ENCODE peak calls at places on chromosomes 2 and 18, in five cellular contexts. Z, E, S, J and T are unnamed samples.

GRCh38 chr2:167388497-167388896 is 500.2 kb downstream of the XIRP2 start:
- DNase-seq in J (no peak), E (no peak), Z (no peak), S (no peak), T (no peak)

GRCh38 chr18:76364282-76365259 is 130.5 kb downstream of the ZNF516 start:
- DNase-seq in S (peak), Z (no peak), J (no peak), E (no peak), T (no peak)

GRCh38 chr2:88090446-88091283 is 23.0 kb downstream of the SMYD1 start:
- DNase-seq in J (no peak), E (no peak), Z (no peak), S (no peak), T (no peak)

GRCh38 chr2:217689053-217689452 is 313.7 kb downstream of the TNS1 start:
- DNase-seq in E (no peak), Z (no peak), S (no peak), J (no peak), T (no peak)

GRCh38 chr2:212147921-212148513 is 390.6 kb downstream of the ERBB4 start:
- DNase-seq in E (no peak), S (no peak), J (peak), Z (no peak), T (no peak)

GRCh38 chr2:156331572-156332451 is 709 bp downstream of the NR4A2 start:
- DNase-seq in Z (peak), E (no peak), J (no peak), S (no peak), T (peak)

GRCh38 chr2:156695020-156695419 is 258.8 kb downstream of the GPD2 start:
- DNase-seq in Z (no peak), S (no peak), J (no peak), E (no peak), T (no peak)

GRCh38 chr18:31658670-31659573 is 25.5 kb downstream of the B4GALT6 start:
- DNase-seq in E (no peak), Z (no peak), S (peak), J (no peak), T (no peak)

DNA sequence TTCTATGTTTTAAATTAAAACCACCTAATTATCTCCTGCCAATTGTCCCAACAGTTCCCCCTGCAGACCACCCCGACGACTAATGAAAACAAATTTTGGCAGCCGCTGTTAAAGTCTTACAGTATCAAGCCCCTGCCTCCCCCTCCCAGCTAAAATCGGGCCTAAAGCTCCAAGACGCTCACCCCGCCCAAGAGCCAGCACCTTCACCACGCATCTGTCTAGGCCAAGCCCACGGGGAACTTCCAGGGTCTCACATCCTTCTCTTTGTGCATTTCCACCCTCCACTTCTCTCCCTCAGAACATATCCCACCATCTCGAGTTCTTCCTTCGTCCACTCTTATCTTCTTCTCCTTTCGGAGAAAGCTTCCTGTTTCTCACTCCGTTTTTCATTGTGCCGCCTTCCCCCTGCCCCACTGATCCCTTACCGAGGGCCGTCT is 438 bp downstream of the PRPF40A start:
- DNase-seq in S (no peak), E (peak), J (peak), Z (peak), T (peak)
- TF ChIP-seq ESRRA in S (no peak), E (no peak), J (no peak), Z (no peak), T (no peak)

GRCh38 chr2:174051741-174052638 is 86.8 kb upstream of the SP3 start:
- DNase-seq in Z (peak), S (no peak), E (no peak), J (peak), T (peak)
- TF ChIP-seq ESRRA in Z (no peak), S (no peak), E (no peak), J (no peak), T (no peak)

DNA sequence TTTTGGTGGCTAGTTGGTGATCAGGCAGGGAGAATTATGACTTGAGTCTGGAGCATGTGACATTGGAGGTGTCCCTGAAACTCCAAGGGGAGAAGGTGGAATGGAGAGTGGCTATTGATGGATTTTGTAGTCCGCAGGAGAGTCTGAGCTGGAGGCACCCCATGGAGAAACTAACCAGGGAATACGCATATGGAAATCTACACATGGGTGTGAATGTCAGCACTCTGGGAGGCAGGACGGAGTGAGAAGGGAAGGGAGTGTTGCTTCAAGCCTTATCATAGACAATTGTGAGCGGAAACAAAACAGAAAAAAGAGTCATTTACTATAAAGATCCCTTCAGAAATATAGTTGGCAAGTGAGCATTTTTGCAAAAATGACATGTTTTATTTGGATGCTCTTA is 667 bp upstream of the SCYGR4 start:
- DNase-seq in S (no peak), J (no peak), E (no peak), Z (no peak), T (no peak)
- TF ChIP-seq ESRRA in S (no peak), J (no peak), E (no peak), Z (no peak), T (no peak)

GRCh38 chr2:222756951-222757645 is 85.6 kb downstream of the MOGAT1 start:
- DNase-seq in E (no peak), Z (no peak), J (no peak), S (no peak), T (peak)
- TF ChIP-seq ESRRA in E (no peak), Z (no peak), J (no peak), S (no peak), T (no peak)

GRCh38 chr18:34697891-34698290 is 12.2 kb upstream of the DTNA start:
- DNase-seq in Z (no peak), J (no peak), E (no peak), S (no peak), T (no peak)
- TF ChIP-seq ESRRA in Z (no peak), J (no peak), E (no peak), S (no peak), T (no peak)

DNA sequence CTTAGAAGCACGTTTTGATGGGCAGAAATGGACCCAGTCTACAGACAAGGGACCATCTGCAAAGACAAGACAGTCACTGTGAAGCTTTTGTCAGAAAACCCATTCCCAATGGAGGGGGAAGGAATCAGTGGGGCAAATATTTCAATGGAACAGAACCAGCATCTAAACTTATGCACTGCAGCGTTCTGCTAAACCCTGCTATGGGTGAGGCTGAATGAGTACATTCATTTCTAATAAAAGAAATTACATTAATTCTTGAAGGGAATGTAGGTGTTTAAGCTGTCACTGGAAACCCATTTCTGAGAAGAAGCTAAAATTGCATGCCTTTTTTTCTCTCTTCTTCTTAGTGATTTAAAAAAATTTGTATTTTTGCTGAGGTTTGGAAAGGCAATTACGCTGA is 24.0 kb downstream of the SH3RF3 start:
- DNase-seq in J (no peak), S (no peak), E (no peak), Z (no peak), T (no peak)
- TF ChIP-seq ESRRA in J (no peak), S (no peak), E (no peak), Z (no peak), T (no peak)

DNA sequence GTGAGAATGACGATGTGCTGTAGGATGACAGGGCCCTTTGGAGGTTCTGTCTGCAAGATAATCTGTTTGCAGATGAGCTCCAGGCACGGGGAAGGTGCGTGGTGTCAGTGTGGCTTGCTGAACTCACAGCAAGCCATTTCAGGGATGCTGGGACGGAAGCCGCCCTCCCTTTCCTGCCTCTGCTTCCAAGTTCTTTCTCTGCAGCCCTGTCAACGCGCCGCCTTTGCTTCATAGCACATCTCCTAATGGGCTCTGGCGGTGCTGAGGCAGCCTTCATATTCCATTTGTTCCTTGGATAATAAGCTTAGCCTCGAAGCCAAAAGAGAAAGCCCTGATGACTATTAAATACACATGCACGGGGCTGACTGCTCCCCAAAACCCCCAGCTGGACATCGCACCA is 81.7 kb upstream of the TAF1B start:
- DNase-seq in S (no peak), J (no peak), E (no peak), Z (no peak), T (no peak)
- TF ChIP-seq ESRRA in S (no peak), J (no peak), E (no peak), Z (no peak), T (no peak)